ENCODE peak calls at places on chromosomes 11 and 22, in ten cellular contexts. O is left ventricle myocardium inferior; W is uterus; T is cardiac muscle cell; K is fibroblast of lung; H is IMR-90; Q is BE2C; U is tibial nerve; R is CD8-positive, alpha-beta memory T cell; B is endodermal cell. A is an unnamed sample.

GRCh38 chr11:19349340-19350025 is 108.7 kb upstream of the E2F8 start:
- DNase-seq in T (no peak), B (no peak), Q (no peak), W (no peak), H (no peak), R (no peak), O (no peak), U (no peak), K (no peak), A (no peak)

GRCh38 chr11:60767388-60767811 is 10.7 kb downstream of the MS4A15 start:
- DNase-seq in Q (peak; percentile 18), B (peak; percentile 86), U (no peak), O (no peak), K (no peak), R (no peak), T (no peak), H (no peak), W (no peak), A (no peak)

GRCh38 chr22:35349704-35350538 is 31.0 kb upstream of the HMOX1 start:
- DNase-seq in K (peak; percentile 41), B (peak; percentile 60), H (peak; percentile 37), R (no peak), Q (peak; percentile 65), T (no peak), W (peak; percentile 37), U (no peak), O (no peak), A (no peak)

GRCh38 chr11:19524171-19524671 is 188.4 kb upstream of the NAV2 start:
- DNase-seq in O (no peak), B (no peak), W (no peak), U (no peak), T (peak; percentile 24), Q (no peak), R (no peak), H (peak; percentile 8), K (no peak), A (no peak)

GRCh38 chr11:125165664-125166346 is 1.3 kb downstream of the PKNOX2 start:
- DNase-seq in T (peak; percentile 47), U (no peak), H (peak; percentile 33), O (no peak), W (no peak), K (peak; percentile 46), R (no peak), Q (no peak), B (no peak), A (no peak)

GRCh38 chr22:40200795-40201194 is 23.1 kb downstream of the TNRC6B start:
- DNase-seq in B (no peak), H (no peak), W (no peak), Q (no peak), K (no peak), T (no peak), O (no peak), R (no peak), U (no peak), A (no peak)

GRCh38 chr11:117704416-117705150 is 92.4 kb downstream of the DSCAML1 start:
- DNase-seq in K (no peak), T (peak; percentile 29), B (peak; percentile 57), O (no peak), W (no peak), R (no peak), U (no peak), H (no peak), Q (peak; percentile 7), A (no peak)

GRCh38 chr11:73506038-73506437 is 91.9 kb downstream of the FAM168A start:
- DNase-seq in U (no peak), Q (no peak), B (no peak), O (no peak), H (no peak), K (no peak), R (no peak), W (no peak), T (no peak), A (no peak)

GRCh38 chr11:34075178-34075820 is 23.8 kb downstream of the CAPRIN1 start:
- DNase-seq in T (no peak), H (peak; percentile 77), U (no peak), B (no peak), Q (no peak), O (no peak), K (peak; percentile 84), W (no peak), R (no peak), A (no peak)

GRCh38 chr11:45078236-45079074 is 68.0 kb upstream of the PRDM11 start:
- DNase-seq in B (no peak), Q (peak; percentile 23), K (no peak), R (no peak), U (no peak), T (peak; percentile 44), H (no peak), W (peak; percentile 59), O (no peak), A (no peak)

GRCh38 chr11:29527391-29527936 is 489.4 kb downstream of the KCNA4 start:
- DNase-seq in Q (no peak), U (no peak), R (no peak), H (peak; percentile 74), T (no peak), W (no peak), K (peak; percentile 80), B (no peak), O (no peak), A (peak; percentile 4)

DNA sequence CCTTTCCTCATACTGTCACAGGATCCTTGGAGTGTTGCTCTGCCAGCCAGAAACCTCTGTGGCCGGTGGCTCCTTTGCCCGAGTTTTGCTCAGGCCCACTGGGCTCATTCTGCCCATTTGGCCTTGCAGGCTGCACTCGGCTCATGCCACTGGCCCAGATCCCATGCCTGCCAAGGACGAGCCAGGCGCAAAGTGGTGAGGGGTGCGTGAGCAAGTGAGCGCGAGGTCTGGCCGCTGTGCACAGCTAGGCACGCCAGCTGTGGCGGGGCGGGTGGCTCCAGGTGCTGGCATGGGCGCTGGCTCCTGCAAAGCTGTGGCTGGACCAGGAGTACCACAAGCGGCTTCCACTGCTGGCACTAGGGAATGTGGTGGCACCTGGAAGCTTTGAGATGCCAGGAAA is 2.8 kb upstream of the RNF141 start:
- DNase-seq in U (no peak), T (no peak), O (no peak), Q (no peak), R (peak; percentile 46), B (no peak), K (no peak), H (no peak), W (no peak), A (no peak)
- H3K4me3 ChIP-seq in U (no peak overlapping the region), T (no peak overlapping the region), O (no peak overlapping the region), Q (no peak overlapping the region), R (no peak overlapping the region), B (no peak overlapping the region), K (no peak overlapping the region), H (no peak overlapping the region), W (no peak overlapping the region), A (no peak overlapping the region)

GRCh38 chr11:43582024-43582836 is 98.3 kb upstream of the HSD17B12 start:
- DNase-seq in K (no peak), W (no peak), B (peak; percentile 61), Q (no peak), O (no peak), R (no peak), H (no peak), T (no peak), U (no peak), A (no peak)
- H3K27me3 ChIP-seq in K (peaks cover 64% of the 10 kb centered on the region), W (peaks cover 22% of the 10 kb centered on the region), B (peaks cover 99% of the 10 kb centered on the region), Q (peaks cover 30% of the 10 kb centered on the region), O (peaks cover 98% of the 10 kb centered on the region), R (peaks cover 40% of the 10 kb centered on the region), H (peaks cover 68% of the 10 kb centered on the region), T (peaks cover 94% of the 10 kb centered on the region), U (peaks cover 2% of the 10 kb centered on the region), A (peaks cover 67% of the 10 kb centered on the region)

GRCh38 chr11:17375547-17375946 is 12.9 kb downstream of the KCNJ11 start:
- DNase-seq in U (no peak), T (no peak), O (no peak), B (no peak), Q (no peak), W (no peak), K (no peak), H (no peak), R (no peak), A (no peak)

GRCh38 chr11:17369685-17370243 is 18.2 kb downstream of the NCR3LG1 start:
- DNase-seq in U (no peak), Q (no peak), B (no peak), R (no peak), O (no peak), K (no peak), W (no peak), T (no peak), H (no peak), A (no peak)

GRCh38 chr11:17368551-17368950 is 17.0 kb downstream of the NCR3LG1 start:
- DNase-seq in U (no peak), Q (no peak), B (no peak), K (no peak), H (no peak), W (no peak), O (no peak), T (no peak), R (no peak), A (no peak)

GRCh38 chr11:17369094-17369493 is 17.5 kb downstream of the NCR3LG1 start:
- DNase-seq in W (no peak), T (no peak), O (no peak), H (no peak), B (no peak), K (no peak), Q (no peak), U (no peak), R (no peak), A (no peak)

GRCh38 chr11:17371614-17372013 is 16.8 kb downstream of the KCNJ11 start:
- DNase-seq in Q (no peak), R (no peak), U (no peak), H (peak; percentile 53), O (no peak), W (no peak), T (peak; percentile 25), B (no peak), K (peak; percentile 60), A (no peak)
- H3K4me3 ChIP-seq in Q (no peak overlapping the region), R (no peak overlapping the region), U (no peak overlapping the region), H (no peak overlapping the region), O (no peak overlapping the region), W (no peak overlapping the region), T (no peak overlapping the region), B (peak overlapping the region; percentile 57), K (no peak overlapping the region), A (no peak overlapping the region)

DNA sequence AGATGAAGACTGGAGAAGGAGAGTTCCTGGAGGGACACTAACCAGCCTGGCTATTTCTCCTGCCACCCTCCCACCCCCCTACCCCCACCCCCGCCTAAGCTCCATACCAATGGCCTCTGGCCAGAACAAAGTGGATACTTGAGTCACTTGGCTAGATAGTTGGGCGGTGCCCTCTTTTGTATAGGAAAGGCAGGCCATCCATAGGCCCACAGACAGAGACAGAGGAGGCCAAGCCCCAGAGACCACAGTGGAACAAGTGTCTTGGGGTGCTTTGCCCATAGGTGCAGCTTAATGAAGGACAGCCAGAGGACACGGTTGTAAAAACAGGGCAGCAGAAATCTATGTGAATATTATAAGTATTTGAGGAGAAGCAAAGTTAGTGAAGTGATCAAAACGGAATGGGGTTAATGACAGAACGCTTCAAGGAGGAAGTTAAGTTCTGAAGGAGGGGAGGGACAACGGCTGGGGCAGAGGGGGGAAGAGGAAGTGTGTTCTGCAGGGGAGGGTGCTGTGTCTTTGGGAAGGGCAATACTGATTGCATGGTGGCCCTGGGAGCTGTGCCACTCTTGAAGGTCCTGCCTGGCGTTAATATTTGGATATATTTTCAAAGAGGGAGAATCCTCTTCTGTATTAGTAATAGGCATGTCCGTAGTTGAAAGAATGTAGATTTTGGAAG is 32.7 kb downstream of the FLI1 start:
- DNase-seq in K (no peak), Q (no peak), R (peak; percentile 69), U (no peak), H (no peak), O (no peak), B (no peak), W (no peak), T (no peak), A (no peak)
- H3K27me3 ChIP-seq in K (no peaks in the 10 kb centered on the region), Q (no peaks in the 10 kb centered on the region), R (no peaks in the 10 kb centered on the region), U (no peaks in the 10 kb centered on the region), H (no peaks in the 10 kb centered on the region), O (no peaks in the 10 kb centered on the region), B (peaks cover 12% of the 10 kb centered on the region), W (no peaks in the 10 kb centered on the region), T (peaks cover 75% of the 10 kb centered on the region), A (no peaks in the 10 kb centered on the region)